ENCODE peak calls at places on chromosomes 3 and 15, in ten cellular contexts. I is NCI-H526; J is stimulated activated CD4-positive, alpha-beta T cell treated with anti-CD3 and anti-CD28 coated beads, Interleukin-15, amount 100 ng/mL, for 1 hour; O is activated CD8-positive, alpha-beta T cell treated with anti-CD3 and anti-CD28 coated beads, Interleukin-2, amount 10 ng/mL, durations not matched to agents 7 days and 5 days; N is astrocyte of the spinal cord; K is thoracic aorta; U is activated CD4-positive, alpha-beta T cell treated with anti-CD3 and anti-CD28 coated beads for 24 hours; B is stimulated activated CD8-positive, alpha-beta memory T cell treated with anti-CD3 and anti-CD28 coated beads, Interleukin-4, amount 100 ng/mL, for 48 hours; S is WERI-Rb-1; H is ACHN. D is an unnamed sample.

GRCh38 chr15:35306361-35306981 is 221.4 kb upstream of the NANOGP8 start:
- DNase-seq in I (no peak), J (no peak), O (no peak), N (peak), K (no peak), U (no peak), B (no peak), S (no peak), H (peak), D (peak)

GRCh38 chr3:197083486-197083885 is 53.9 kb upstream of the MELTF start:
- DNase-seq in I (no peak), J (no peak), O (no peak), N (peak), K (no peak), U (peak), B (peak), S (no peak), H (peak), D (peak)

GRCh38 chr3:18217512-18218174 is 207.5 kb downstream of the SATB1 start:
- DNase-seq in I (no peak), J (no peak), O (no peak), N (no peak), K (no peak), U (no peak), B (no peak), S (no peak), H (no peak), D (no peak)

GRCh38 chr3:152073267-152073666 is 195.5 kb upstream of the MBNL1 start:
- DNase-seq in I (peak), J (no peak), O (no peak), N (peak), K (no peak), U (no peak), B (no peak), S (no peak), H (no peak), D (no peak)

GRCh38 chr15:60916674-60917468 is 312.2 kb downstream of the RORA start:
- DNase-seq in I (peak), J (peak), O (peak), N (peak), K (peak), U (peak), B (peak), S (peak), H (peak), D (peak)

GRCh38 chr3:16151109-16151508 is 23.4 kb upstream of the GALNT15 start:
- DNase-seq in I (no peak), J (no peak), O (no peak), N (peak), K (no peak), U (no peak), B (no peak), S (no peak), H (no peak), D (no peak)

GRCh38 chr3:64229903-64230302 is 4.6 kb upstream of the PRICKLE2 start:
- DNase-seq in I (no peak), J (no peak), O (no peak), N (peak), K (no peak), U (no peak), B (no peak), S (no peak), H (peak), D (peak)

GRCh38 chr15:67943961-67944674 is 104.3 kb upstream of the RNU6-1 start:
- DNase-seq in I (no peak), J (no peak), O (no peak), N (no peak), K (peak), U (no peak), B (no peak), S (no peak), H (no peak), D (no peak)

GRCh38 chr15:66862878-66863335 is 160.9 kb downstream of the SMAD6 start:
- DNase-seq in I (peak), J (peak), O (peak), N (peak), K (peak), U (peak), B (peak), S (peak), H (peak), D (peak)

GRCh38 chr15:51706347-51706746 is 25.0 kb downstream of the SCG3 start:
- DNase-seq in I (no peak), J (no peak), O (no peak), N (no peak), K (no peak), U (no peak), B (no peak), S (no peak), H (no peak), D (no peak)

GRCh38 chr3:18558526-18558925 is 133.4 kb upstream of the SATB1 start:
- DNase-seq in I (no peak), J (no peak), O (no peak), N (no peak), K (no peak), U (no peak), B (peak), S (no peak), H (no peak), D (no peak)

GRCh38 chr15:60704129-60704528 is 225.2 kb upstream of the ICE2 start:
- DNase-seq in I (no peak), J (peak), O (no peak), N (no peak), K (no peak), U (no peak), B (no peak), S (no peak), H (no peak), D (no peak)

GRCh38 chr3:47250309-47251060 is 32.1 kb downstream of the KIF9 start:
- DNase-seq in I (no peak), J (no peak), O (no peak), N (peak), K (no peak), U (no peak), B (no peak), S (peak), H (peak), D (no peak)

GRCh38 chr3:130709671-130710070 is 37.0 kb downstream of the PIK3R4 start:
- DNase-seq in I (no peak), J (no peak), O (no peak), N (no peak), K (no peak), U (no peak), B (no peak), S (no peak), H (no peak), D (no peak)

GRCh38 chr3:123986427-123986826 is 5.5 kb downstream of the ROPN1 start:
- DNase-seq in I (no peak), J (no peak), O (no peak), N (no peak), K (no peak), U (no peak), B (no peak), S (no peak), H (no peak), D (no peak)

GRCh38 chr3:18812316-18812715 is 336.0 kb upstream of the KCNH8 start:
- DNase-seq in I (no peak), J (no peak), O (no peak), N (peak), K (no peak), U (no peak), B (no peak), S (no peak), H (peak), D (peak)

GRCh38 chr3:38372214-38372601 is 25.6 kb downstream of the XYLB start:
- DNase-seq in I (no peak), J (no peak), O (no peak), N (no peak), K (no peak), U (no peak), B (no peak), S (no peak), H (no peak), D (no peak)

D was measured in kidney epithelial cell.